ENCODE peak calls at places on chromosomes 5 and 9, in six cellular contexts. One of them, this sample, is unnamed.

GRCh38 chr9:108816037-108816436 is 39.7 kb downstream of the ACTL7B start:
- DNase-seq in upper lobe of right lung: peak; percentile 81
- DNase-seq in stomach: no peak
- DNase-seq in hepatocyte: no peak
- DNase-seq in cardiac fibroblast: no peak
- DNase-seq in H7: peak; percentile 22
- DNase-seq in this sample: no peak

GRCh38 chr5:169695919-169696490 is 58.9 kb downstream of the DOCK2 start:
- DNase-seq in upper lobe of right lung: no peak
- DNase-seq in stomach: no peak
- DNase-seq in hepatocyte: no peak
- DNase-seq in cardiac fibroblast: peak; percentile 99
- DNase-seq in H7: no peak
- DNase-seq in this sample: no peak

GRCh38 chr9:126705767-126706697 is 92.3 kb downstream of the LMX1B start:
- DNase-seq in upper lobe of right lung: peak; percentile 83
- DNase-seq in stomach: peak; percentile 79
- DNase-seq in hepatocyte: peak; percentile 53
- DNase-seq in cardiac fibroblast: peak; percentile 43
- DNase-seq in H7: peak; percentile 90
- DNase-seq in this sample: peak; percentile 83

GRCh38 chr9:76353280-76353679 is 40.9 kb downstream of the RFK start:
- DNase-seq in upper lobe of right lung: no peak
- DNase-seq in stomach: no peak
- DNase-seq in hepatocyte: no peak
- DNase-seq in cardiac fibroblast: no peak
- DNase-seq in H7: no peak
- DNase-seq in this sample: no peak

GRCh38 chr5:154995679-154996078 is 17.9 kb upstream of the KIF4B start:
- DNase-seq in upper lobe of right lung: no peak
- DNase-seq in stomach: no peak
- DNase-seq in hepatocyte: no peak
- DNase-seq in cardiac fibroblast: no peak
- DNase-seq in H7: peak; percentile 66
- DNase-seq in this sample: no peak

GRCh38 chr9:22005083-22005699 is 3.9 kb downstream of the CDKN2B start:
- DNase-seq in upper lobe of right lung: peak; percentile 47
- DNase-seq in stomach: no peak
- DNase-seq in hepatocyte: no peak
- DNase-seq in cardiac fibroblast: no peak
- DNase-seq in H7: peak; percentile 60
- DNase-seq in this sample: no peak

GRCh38 chr9:137757613-137758029 is 120.0 kb upstream of the CACNA1B start:
- DNase-seq in upper lobe of right lung: no peak
- DNase-seq in stomach: no peak
- DNase-seq in hepatocyte: no peak
- DNase-seq in cardiac fibroblast: peak; percentile 74
- DNase-seq in H7: no peak
- DNase-seq in this sample: no peak

GRCh38 chr9:438961-439768 is 224.5 kb downstream of the DOCK8 start:
- DNase-seq in upper lobe of right lung: no peak
- DNase-seq in stomach: no peak
- DNase-seq in hepatocyte: no peak
- DNase-seq in cardiac fibroblast: peak; percentile 56
- DNase-seq in H7: no peak
- DNase-seq in this sample: no peak

GRCh38 chr9:114086009-114086408 is 7.9 kb upstream of the AMBP start:
- DNase-seq in upper lobe of right lung: no peak
- DNase-seq in stomach: no peak
- DNase-seq in hepatocyte: no peak
- DNase-seq in cardiac fibroblast: no peak
- DNase-seq in H7: no peak
- DNase-seq in this sample: no peak

DNA sequence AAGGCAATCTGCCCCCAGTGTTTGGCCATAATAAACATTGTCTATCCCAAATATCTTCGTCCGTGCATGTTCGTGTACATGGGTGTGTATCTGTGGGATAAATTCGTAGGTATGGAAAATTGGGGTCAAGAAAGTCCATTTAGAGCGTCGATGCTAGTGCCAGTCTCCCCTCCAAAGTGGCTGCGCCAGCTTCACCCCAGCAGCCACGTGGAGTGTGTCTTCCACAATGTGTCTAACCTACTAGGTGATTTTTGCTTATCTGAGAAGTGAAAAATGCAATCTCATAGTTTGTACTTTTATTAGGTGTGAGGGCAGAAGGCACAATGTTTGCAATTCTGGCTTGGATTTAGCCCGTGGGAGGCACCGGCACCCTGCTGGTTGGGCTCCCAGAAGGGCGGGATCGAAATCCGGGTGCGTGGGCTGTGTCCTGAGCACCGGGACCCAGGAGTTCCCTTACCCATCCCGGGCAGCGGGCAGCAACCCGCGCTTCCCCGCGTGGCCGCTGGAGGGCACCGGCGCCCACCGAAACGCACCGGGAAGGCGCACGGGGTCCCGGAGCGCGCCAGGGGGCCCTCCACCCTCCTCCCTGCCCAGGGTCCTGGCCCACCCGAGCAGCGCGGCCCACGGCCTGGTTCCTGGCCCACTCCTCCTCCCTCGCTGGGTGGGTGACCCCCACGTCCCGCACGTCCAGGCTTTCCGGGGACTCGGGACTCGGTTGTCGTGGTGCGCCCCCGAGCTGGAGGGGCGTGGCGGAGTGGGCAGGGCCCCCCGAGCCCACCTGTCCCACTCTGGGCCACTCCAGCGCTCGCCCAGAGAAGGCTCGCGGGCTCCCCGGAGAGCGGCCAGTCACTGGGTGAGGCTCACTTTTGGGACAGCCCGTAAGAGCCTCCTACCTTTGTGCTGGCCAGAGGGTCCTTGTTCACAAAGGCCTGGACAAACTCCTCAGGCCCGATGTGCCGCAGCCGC is 55.4 kb upstream of the RNF130 start:
- DNase-seq in upper lobe of right lung: peak; percentile 72
- DNase-seq in stomach: peak; percentile 39
- DNase-seq in hepatocyte: peak; percentile 47
- DNase-seq in cardiac fibroblast: peak; percentile 17
- DNase-seq in H7: peak; percentile 95
- DNase-seq in this sample: peak; percentile 78
- H3K4me3 ChIP-seq in upper lobe of right lung: no peak overlapping the region
- H3K4me3 ChIP-seq in stomach: peak overlapping the region; percentile 19
- H3K4me3 ChIP-seq in hepatocyte: no peak overlapping the region
- H3K4me3 ChIP-seq in cardiac fibroblast: no peak overlapping the region
- H3K4me3 ChIP-seq in H7: no peak overlapping the region
- H3K4me3 ChIP-seq in this sample: no peak overlapping the region

DNA sequence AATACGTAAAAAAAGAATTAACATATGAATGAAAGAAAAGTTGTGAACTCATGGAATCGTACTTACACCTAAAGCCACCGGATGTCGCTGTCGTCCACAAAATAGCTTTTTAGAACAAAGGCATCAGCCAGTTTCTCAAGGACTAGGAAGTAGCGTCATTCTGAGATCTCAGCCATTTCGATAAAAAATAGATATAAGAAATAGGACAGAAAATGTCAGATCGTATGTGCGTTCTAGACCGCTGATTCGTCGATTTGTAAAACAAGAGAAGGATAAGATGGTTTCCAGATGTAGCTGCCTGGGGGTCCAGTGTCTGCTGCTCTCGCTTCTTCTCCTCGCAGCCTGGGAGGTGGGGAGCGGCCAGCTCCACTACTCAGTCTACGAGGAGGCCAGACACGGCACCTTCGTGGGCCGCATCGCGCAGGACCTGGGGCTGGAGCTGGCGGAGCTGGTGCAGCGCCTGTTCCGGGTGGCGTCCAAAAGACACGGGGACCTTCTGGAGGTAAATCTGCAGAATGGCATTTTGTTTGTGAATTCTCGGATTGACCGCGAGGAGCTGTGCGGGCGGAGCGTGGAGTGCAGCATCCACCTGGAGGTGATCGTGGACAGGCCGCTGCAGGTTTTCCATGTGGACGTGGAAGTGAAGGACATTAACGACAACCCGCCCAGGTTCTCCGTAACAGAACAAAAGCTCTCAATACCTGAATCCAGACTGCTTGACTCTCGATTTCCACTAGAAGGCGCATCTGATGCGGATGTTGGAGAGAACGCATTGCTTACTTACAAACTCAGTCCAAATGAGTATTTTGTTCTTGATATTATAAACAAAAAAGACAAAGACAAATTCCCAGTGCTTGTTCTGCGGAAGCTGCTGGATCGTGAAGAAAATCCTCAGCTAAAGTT is at the start of gene PCDHA10:
- DNase-seq in upper lobe of right lung: no peak
- DNase-seq in stomach: no peak
- DNase-seq in hepatocyte: peak; percentile 72
- DNase-seq in cardiac fibroblast: peak; percentile 35
- DNase-seq in H7: peak; percentile 75
- DNase-seq in this sample: no peak
- H3K4me3 ChIP-seq in upper lobe of right lung: peak within 1 kb of the TSS; percentile 34
- H3K4me3 ChIP-seq in stomach: no peak within 1 kb of the TSS
- H3K4me3 ChIP-seq in hepatocyte: peak within 1 kb of the TSS; percentile 4
- H3K4me3 ChIP-seq in cardiac fibroblast: no peak within 1 kb of the TSS
- H3K4me3 ChIP-seq in H7: peak within 1 kb of the TSS; percentile 41
- H3K4me3 ChIP-seq in this sample: no peak within 1 kb of the TSS

GRCh38 chr5:1726469-1726865 is 73.2 kb downstream of the MRPL36 start:
- DNase-seq in upper lobe of right lung: peak; percentile 33
- DNase-seq in stomach: peak; percentile 20
- DNase-seq in hepatocyte: no peak
- DNase-seq in cardiac fibroblast: no peak
- DNase-seq in H7: no peak
- DNase-seq in this sample: no peak

GRCh38 chr5:1725641-1726468 is 73.8 kb downstream of the MRPL36 start:
- DNase-seq in upper lobe of right lung: peak; percentile 59
- DNase-seq in stomach: peak; percentile 22
- DNase-seq in hepatocyte: no peak
- DNase-seq in cardiac fibroblast: no peak
- DNase-seq in H7: peak; percentile 89
- DNase-seq in this sample: no peak

GRCh38 chr5:1723476-1723875 is 76.2 kb downstream of the MRPL36 start:
- DNase-seq in upper lobe of right lung: peak; percentile 26
- DNase-seq in stomach: no peak
- DNase-seq in hepatocyte: no peak
- DNase-seq in cardiac fibroblast: no peak
- DNase-seq in H7: peak; percentile 27
- DNase-seq in this sample: peak; percentile 22

GRCh38 chr5:1723957-1724821 is 75.4 kb downstream of the MRPL36 start:
- DNase-seq in upper lobe of right lung: peak; percentile 48
- DNase-seq in stomach: no peak
- DNase-seq in hepatocyte: no peak
- DNase-seq in cardiac fibroblast: no peak
- DNase-seq in H7: peak; percentile 28
- DNase-seq in this sample: peak; percentile 51

GRCh38 chr5:1724822-1725602 is 74.6 kb downstream of the MRPL36 start:
- DNase-seq in upper lobe of right lung: peak; percentile 63
- DNase-seq in stomach: peak; percentile 13
- DNase-seq in hepatocyte: no peak
- DNase-seq in cardiac fibroblast: peak; percentile 17
- DNase-seq in H7: peak; percentile 91
- DNase-seq in this sample: no peak
- H3K4me3 ChIP-seq in upper lobe of right lung: no peak overlapping the region
- H3K4me3 ChIP-seq in stomach: no peak overlapping the region
- H3K4me3 ChIP-seq in hepatocyte: no peak overlapping the region
- H3K4me3 ChIP-seq in cardiac fibroblast: no peak overlapping the region
- H3K4me3 ChIP-seq in H7: peak overlapping the region; percentile 38
- H3K4me3 ChIP-seq in this sample: no peak overlapping the region

DNA sequence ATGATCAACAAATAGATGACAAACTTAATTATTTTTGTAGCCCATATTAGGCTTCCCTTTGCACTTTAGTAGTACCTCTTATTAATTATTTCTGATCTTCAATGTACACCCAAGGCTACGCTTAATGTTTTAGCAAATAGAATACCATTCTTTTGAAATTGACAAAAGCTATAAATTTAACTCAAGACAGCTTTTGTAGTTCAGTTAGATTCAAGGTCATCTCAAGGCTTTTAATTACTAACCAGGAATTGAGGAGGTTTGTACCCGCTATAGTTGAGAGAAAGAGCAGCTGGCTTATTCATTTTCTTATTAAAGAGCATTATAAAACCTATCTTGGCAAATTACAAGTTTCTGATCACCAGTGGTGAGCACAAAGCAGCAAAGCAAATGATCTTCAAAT is 15.1 kb downstream of the NR6A1 start:
- DNase-seq in upper lobe of right lung: no peak
- DNase-seq in stomach: no peak
- DNase-seq in hepatocyte: no peak
- DNase-seq in cardiac fibroblast: no peak
- DNase-seq in H7: no peak
- DNase-seq in this sample: no peak
- H3K4me3 ChIP-seq in upper lobe of right lung: no peak overlapping the region
- H3K4me3 ChIP-seq in stomach: no peak overlapping the region
- H3K4me3 ChIP-seq in hepatocyte: no peak overlapping the region
- H3K4me3 ChIP-seq in cardiac fibroblast: no peak overlapping the region
- H3K4me3 ChIP-seq in H7: no peak overlapping the region
- H3K4me3 ChIP-seq in this sample: no peak overlapping the region

DNA sequence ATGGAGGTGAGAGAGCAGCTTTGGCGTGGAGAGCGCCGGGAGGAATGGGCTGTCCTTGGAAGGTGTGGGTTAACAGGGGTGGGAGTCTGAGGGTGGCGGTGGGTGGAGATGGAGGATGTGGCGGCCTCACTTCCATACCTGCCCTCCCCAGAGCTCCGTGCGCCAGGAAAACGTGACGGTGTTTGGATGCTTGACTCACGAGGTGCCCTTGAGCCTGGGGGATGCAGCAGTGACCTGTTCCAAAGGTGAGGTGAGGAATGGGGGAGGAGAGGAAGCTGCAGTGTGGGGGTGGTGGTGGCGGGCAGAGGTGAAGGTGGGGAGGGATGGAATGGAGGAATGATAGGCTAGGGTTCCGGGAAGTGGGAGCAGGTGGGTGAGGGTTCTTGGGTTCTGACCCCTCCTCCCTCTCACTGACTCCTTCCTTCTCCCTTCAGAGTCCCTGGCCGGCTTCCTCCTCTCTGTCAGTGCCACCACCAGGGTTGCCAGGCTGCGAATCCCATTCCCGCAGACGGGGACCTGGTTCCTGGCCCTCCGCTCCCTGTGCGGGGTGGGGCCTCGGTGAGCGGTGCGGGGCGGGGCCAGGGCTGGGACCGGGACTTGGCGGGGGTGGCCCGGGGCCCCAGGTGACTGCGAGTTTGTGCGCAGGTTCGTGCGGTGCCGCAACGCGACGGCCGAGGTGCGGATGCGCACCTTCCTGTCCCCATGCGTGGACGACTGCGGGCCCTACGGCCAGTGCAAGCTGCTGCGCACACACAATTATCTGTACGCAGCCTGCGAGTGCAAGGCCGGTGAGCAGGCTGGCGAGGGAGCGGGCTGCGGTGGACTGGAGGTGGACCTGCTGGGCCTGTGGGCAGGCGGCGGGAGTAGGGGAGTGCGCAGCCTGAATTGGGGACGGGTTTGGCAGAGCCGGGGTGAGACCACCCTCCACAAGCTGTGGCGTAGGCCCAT is 17.1 kb downstream of the TMEM8B start:
- DNase-seq in upper lobe of right lung: peak; percentile 74
- DNase-seq in stomach: no peak
- DNase-seq in hepatocyte: peak; percentile 55
- DNase-seq in cardiac fibroblast: no peak
- DNase-seq in H7: peak; percentile 93
- DNase-seq in this sample: no peak
- H3K4me3 ChIP-seq in upper lobe of right lung: peak overlapping the region; percentile 17
- H3K4me3 ChIP-seq in stomach: no peak overlapping the region
- H3K4me3 ChIP-seq in hepatocyte: no peak overlapping the region
- H3K4me3 ChIP-seq in cardiac fibroblast: no peak overlapping the region
- H3K4me3 ChIP-seq in H7: peak overlapping the region; percentile 64
- H3K4me3 ChIP-seq in this sample: no peak overlapping the region

GRCh38 chr9:128321343-128321742 is 904 bp downstream of the TRUB2 start:
- DNase-seq in upper lobe of right lung: no peak
- DNase-seq in stomach: no peak
- DNase-seq in hepatocyte: no peak
- DNase-seq in cardiac fibroblast: no peak
- DNase-seq in H7: no peak
- DNase-seq in this sample: no peak
- H3K4me3 ChIP-seq in upper lobe of right lung: peak overlapping the region; percentile 73
- H3K4me3 ChIP-seq in stomach: peak overlapping the region; percentile 97
- H3K4me3 ChIP-seq in hepatocyte: peak overlapping the region; percentile 60
- H3K4me3 ChIP-seq in cardiac fibroblast: peak overlapping the region; percentile 91
- H3K4me3 ChIP-seq in H7: peak overlapping the region; percentile 91
- H3K4me3 ChIP-seq in this sample: no peak overlapping the region